ENCODE peak calls at places on chromosomes 13 and 19, in five cellular contexts. One of them, this sample, is unnamed.

GRCh38 chr19:49271080-49271753 is 53.8 kb downstream of the SLC6A16 start:
- DNase-seq in Daoy: no peak
- DNase-seq in stimulated activated CD8-positive, alpha-beta memory T cell treated with anti-CD3 and anti-CD28 coated beads, Interleukin-15, amount 100 ng/mL, for 24 hours: no peak
- DNase-seq in dermis blood vessel endothelial cell: no peak
- DNase-seq in neural progenitor cell: no peak
- DNase-seq in this sample: no peak

GRCh38 chr13:112796190-112796915 is 106.5 kb downstream of the ATP11A start:
- DNase-seq in Daoy: no peak
- DNase-seq in neural progenitor cell: no peak
- DNase-seq in dermis blood vessel endothelial cell: no peak
- DNase-seq in stimulated activated CD8-positive, alpha-beta memory T cell treated with anti-CD3 and anti-CD28 coated beads, Interleukin-15, amount 100 ng/mL, for 24 hours: no peak
- DNase-seq in this sample: no peak

GRCh38 chr19:45584332-45585157 is at the start of gene OPA3:
- DNase-seq in neural progenitor cell: peak
- DNase-seq in dermis blood vessel endothelial cell: peak
- DNase-seq in stimulated activated CD8-positive, alpha-beta memory T cell treated with anti-CD3 and anti-CD28 coated beads, Interleukin-15, amount 100 ng/mL, for 24 hours: peak
- DNase-seq in Daoy: peak
- DNase-seq in this sample: peak

GRCh38 chr13:21326155-21327030 is 132.7 kb downstream of the ZDHHC20 start:
- DNase-seq in dermis blood vessel endothelial cell: peak
- DNase-seq in stimulated activated CD8-positive, alpha-beta memory T cell treated with anti-CD3 and anti-CD28 coated beads, Interleukin-15, amount 100 ng/mL, for 24 hours: no peak
- DNase-seq in neural progenitor cell: peak
- DNase-seq in Daoy: no peak
- DNase-seq in this sample: no peak

GRCh38 chr13:24511019-24511823 is 1.4 kb downstream of the PARP4 start:
- DNase-seq in neural progenitor cell: peak
- DNase-seq in dermis blood vessel endothelial cell: peak
- DNase-seq in Daoy: peak
- DNase-seq in stimulated activated CD8-positive, alpha-beta memory T cell treated with anti-CD3 and anti-CD28 coated beads, Interleukin-15, amount 100 ng/mL, for 24 hours: peak
- DNase-seq in this sample: peak

GRCh38 chr13:66405908-66406802 is 824.0 kb downstream of the PCDH9 start:
- DNase-seq in neural progenitor cell: peak
- DNase-seq in stimulated activated CD8-positive, alpha-beta memory T cell treated with anti-CD3 and anti-CD28 coated beads, Interleukin-15, amount 100 ng/mL, for 24 hours: no peak
- DNase-seq in dermis blood vessel endothelial cell: no peak
- DNase-seq in Daoy: no peak
- DNase-seq in this sample: peak

GRCh38 chr19:6362024-6362344 is 653 bp downstream of the CLPP start:
- DNase-seq in Daoy: peak
- DNase-seq in dermis blood vessel endothelial cell: peak
- DNase-seq in stimulated activated CD8-positive, alpha-beta memory T cell treated with anti-CD3 and anti-CD28 coated beads, Interleukin-15, amount 100 ng/mL, for 24 hours: no peak
- DNase-seq in neural progenitor cell: no peak
- DNase-seq in this sample: no peak

GRCh38 chr19:24040621-24041020 is 46.4 kb upstream of the ZNF254 start:
- DNase-seq in neural progenitor cell: no peak
- DNase-seq in Daoy: no peak
- DNase-seq in stimulated activated CD8-positive, alpha-beta memory T cell treated with anti-CD3 and anti-CD28 coated beads, Interleukin-15, amount 100 ng/mL, for 24 hours: no peak
- DNase-seq in dermis blood vessel endothelial cell: no peak
- DNase-seq in this sample: no peak

GRCh38 chr13:99113351-99113750 is 87.3 kb upstream of the UBAC2 start:
- DNase-seq in neural progenitor cell: no peak
- DNase-seq in Daoy: no peak
- DNase-seq in dermis blood vessel endothelial cell: no peak
- DNase-seq in stimulated activated CD8-positive, alpha-beta memory T cell treated with anti-CD3 and anti-CD28 coated beads, Interleukin-15, amount 100 ng/mL, for 24 hours: no peak
- DNase-seq in this sample: no peak

GRCh38 chr19:29260477-29261317 is 47.7 kb upstream of the UQCRFS1 start:
- DNase-seq in Daoy: peak
- DNase-seq in neural progenitor cell: peak
- DNase-seq in stimulated activated CD8-positive, alpha-beta memory T cell treated with anti-CD3 and anti-CD28 coated beads, Interleukin-15, amount 100 ng/mL, for 24 hours: no peak
- DNase-seq in dermis blood vessel endothelial cell: peak
- DNase-seq in this sample: peak

GRCh38 chr13:38693641-38694040 is 6.8 kb downstream of the FREM2 start:
- DNase-seq in dermis blood vessel endothelial cell: no peak
- DNase-seq in stimulated activated CD8-positive, alpha-beta memory T cell treated with anti-CD3 and anti-CD28 coated beads, Interleukin-15, amount 100 ng/mL, for 24 hours: no peak
- DNase-seq in neural progenitor cell: no peak
- DNase-seq in Daoy: no peak
- DNase-seq in this sample: no peak

GRCh38 chr13:112704634-112705145 is 14.9 kb downstream of the ATP11A start:
- DNase-seq in Daoy: no peak
- DNase-seq in stimulated activated CD8-positive, alpha-beta memory T cell treated with anti-CD3 and anti-CD28 coated beads, Interleukin-15, amount 100 ng/mL, for 24 hours: no peak
- DNase-seq in dermis blood vessel endothelial cell: peak
- DNase-seq in neural progenitor cell: no peak
- DNase-seq in this sample: no peak

GRCh38 chr13:51033431-51034185 is 77.5 kb downstream of the C13orf42 start:
- DNase-seq in dermis blood vessel endothelial cell: no peak
- DNase-seq in neural progenitor cell: no peak
- DNase-seq in stimulated activated CD8-positive, alpha-beta memory T cell treated with anti-CD3 and anti-CD28 coated beads, Interleukin-15, amount 100 ng/mL, for 24 hours: no peak
- DNase-seq in Daoy: no peak
- DNase-seq in this sample: no peak

GRCh38 chr19:5974721-5975387 is 3.1 kb downstream of the RANBP3 start:
- DNase-seq in stimulated activated CD8-positive, alpha-beta memory T cell treated with anti-CD3 and anti-CD28 coated beads, Interleukin-15, amount 100 ng/mL, for 24 hours: no peak
- DNase-seq in Daoy: no peak
- DNase-seq in neural progenitor cell: no peak
- DNase-seq in dermis blood vessel endothelial cell: no peak
- DNase-seq in this sample: no peak

GRCh38 chr13:80340643-80341097 is 256 bp downstream of the SPRY2 start:
- DNase-seq in dermis blood vessel endothelial cell: peak
- DNase-seq in Daoy: no peak
- DNase-seq in stimulated activated CD8-positive, alpha-beta memory T cell treated with anti-CD3 and anti-CD28 coated beads, Interleukin-15, amount 100 ng/mL, for 24 hours: no peak
- DNase-seq in neural progenitor cell: no peak
- DNase-seq in this sample: peak

GRCh38 chr19:51129716-51130115 is 5.0 kb downstream of the SIGLEC9 start:
- DNase-seq in dermis blood vessel endothelial cell: no peak
- DNase-seq in stimulated activated CD8-positive, alpha-beta memory T cell treated with anti-CD3 and anti-CD28 coated beads, Interleukin-15, amount 100 ng/mL, for 24 hours: no peak
- DNase-seq in Daoy: no peak
- DNase-seq in neural progenitor cell: no peak
- DNase-seq in this sample: no peak

GRCh38 chr13:45327253-45327954 is 13.6 kb downstream of the TPT1 start:
- DNase-seq in stimulated activated CD8-positive, alpha-beta memory T cell treated with anti-CD3 and anti-CD28 coated beads, Interleukin-15, amount 100 ng/mL, for 24 hours: no peak
- DNase-seq in neural progenitor cell: no peak
- DNase-seq in dermis blood vessel endothelial cell: no peak
- DNase-seq in Daoy: no peak
- DNase-seq in this sample: no peak

This sample was measured in HT1080.